ENCODE peak calls at places on chromosomes 12 and 14, in eight cellular contexts. One of them, this sample, is unnamed.

GRCh38 chr14:91284146-91284790 is 39.8 kb upstream of the GPR68 start:
- DNase-seq in GM12878: no peak
- DNase-seq in A549: no peak
- DNase-seq in upper lobe of left lung: no peak
- DNase-seq in H1: no peak
- DNase-seq in transverse colon: no peak
- DNase-seq in ovary: peak; percentile 47
- DNase-seq in suprapubic skin: no peak
- DNase-seq in this sample: no peak

GRCh38 chr12:95385646-95386045 is 88.3 kb upstream of the METAP2 start:
- DNase-seq in GM12878: no peak
- DNase-seq in A549: no peak
- DNase-seq in upper lobe of left lung: no peak
- DNase-seq in H1: no peak
- DNase-seq in transverse colon: no peak
- DNase-seq in ovary: no peak
- DNase-seq in suprapubic skin: no peak
- DNase-seq in this sample: no peak

GRCh38 chr14:60348211-60348610 is 99.2 kb downstream of the PPM1A start:
- DNase-seq in GM12878: no peak
- DNase-seq in A549: no peak
- DNase-seq in upper lobe of left lung: no peak
- DNase-seq in H1: no peak
- DNase-seq in transverse colon: no peak
- DNase-seq in ovary: no peak
- DNase-seq in suprapubic skin: no peak
- DNase-seq in this sample: no peak

GRCh38 chr12:27610380-27610779 is 85.9 kb upstream of the REP15 start:
- DNase-seq in GM12878: no peak
- DNase-seq in A549: no peak
- DNase-seq in upper lobe of left lung: no peak
- DNase-seq in H1: no peak
- DNase-seq in transverse colon: no peak
- DNase-seq in ovary: no peak
- DNase-seq in suprapubic skin: no peak
- DNase-seq in this sample: no peak

GRCh38 chr12:6613776-6614512 is 6.8 kb upstream of the CHD4 start:
- DNase-seq in GM12878: no peak
- DNase-seq in A549: peak; percentile 68
- DNase-seq in upper lobe of left lung: peak; percentile 90
- DNase-seq in H1: peak; percentile 82
- DNase-seq in transverse colon: peak; percentile 90
- DNase-seq in ovary: peak; percentile 96
- DNase-seq in suprapubic skin: peak; percentile 95
- DNase-seq in this sample: peak; percentile 90

GRCh38 chr12:131101006-131101405 is 147.3 kb downstream of the ADGRD1 start:
- DNase-seq in GM12878: no peak
- DNase-seq in A549: no peak
- DNase-seq in upper lobe of left lung: no peak
- DNase-seq in H1: no peak
- DNase-seq in transverse colon: no peak
- DNase-seq in ovary: no peak
- DNase-seq in suprapubic skin: peak; percentile 15
- DNase-seq in this sample: peak; percentile 5

GRCh38 chr12:39722511-39722910 is 102.9 kb upstream of the ABCD2 start:
- DNase-seq in GM12878: no peak
- DNase-seq in A549: no peak
- DNase-seq in upper lobe of left lung: no peak
- DNase-seq in H1: no peak
- DNase-seq in transverse colon: no peak
- DNase-seq in ovary: no peak
- DNase-seq in suprapubic skin: no peak
- DNase-seq in this sample: no peak

GRCh38 chr12:2382391-2383155 is 329.8 kb downstream of the CACNA1C start:
- DNase-seq in GM12878: no peak
- DNase-seq in A549: no peak
- DNase-seq in upper lobe of left lung: no peak
- DNase-seq in H1: no peak
- DNase-seq in transverse colon: no peak
- DNase-seq in ovary: no peak
- DNase-seq in suprapubic skin: no peak
- DNase-seq in this sample: no peak

GRCh38 chr12:45591635-45592034 is 137.9 kb upstream of the ARID2 start:
- DNase-seq in GM12878: no peak
- DNase-seq in A549: no peak
- DNase-seq in upper lobe of left lung: no peak
- DNase-seq in H1: no peak
- DNase-seq in transverse colon: peak; percentile 46
- DNase-seq in ovary: no peak
- DNase-seq in suprapubic skin: no peak
- DNase-seq in this sample: no peak

GRCh38 chr14:66231823-66232222 is 254.3 kb upstream of the CCDC196 start:
- DNase-seq in GM12878: no peak
- DNase-seq in A549: no peak
- DNase-seq in upper lobe of left lung: no peak
- DNase-seq in H1: no peak
- DNase-seq in transverse colon: no peak
- DNase-seq in ovary: no peak
- DNase-seq in suprapubic skin: no peak
- DNase-seq in this sample: no peak

GRCh38 chr14:104465482-104466390 is 113.8 kb upstream of the C14orf180 start:
- DNase-seq in GM12878: no peak
- DNase-seq in A549: no peak
- DNase-seq in upper lobe of left lung: no peak
- DNase-seq in H1: no peak
- DNase-seq in transverse colon: no peak
- DNase-seq in ovary: no peak
- DNase-seq in suprapubic skin: peak; percentile 47
- DNase-seq in this sample: no peak

GRCh38 chr14:93891756-93892504 is 35.2 kb upstream of the FAM181A start:
- DNase-seq in GM12878: no peak
- DNase-seq in A549: no peak
- DNase-seq in upper lobe of left lung: no peak
- DNase-seq in H1: no peak
- DNase-seq in transverse colon: no peak
- DNase-seq in ovary: no peak
- DNase-seq in suprapubic skin: no peak
- DNase-seq in this sample: no peak

GRCh38 chr12:116590561-116590960 is 31.4 kb downstream of the MAP1LC3B2 start:
- DNase-seq in GM12878: no peak
- DNase-seq in A549: peak; percentile 56
- DNase-seq in upper lobe of left lung: no peak
- DNase-seq in H1: no peak
- DNase-seq in transverse colon: no peak
- DNase-seq in ovary: no peak
- DNase-seq in suprapubic skin: no peak
- DNase-seq in this sample: no peak

DNA sequence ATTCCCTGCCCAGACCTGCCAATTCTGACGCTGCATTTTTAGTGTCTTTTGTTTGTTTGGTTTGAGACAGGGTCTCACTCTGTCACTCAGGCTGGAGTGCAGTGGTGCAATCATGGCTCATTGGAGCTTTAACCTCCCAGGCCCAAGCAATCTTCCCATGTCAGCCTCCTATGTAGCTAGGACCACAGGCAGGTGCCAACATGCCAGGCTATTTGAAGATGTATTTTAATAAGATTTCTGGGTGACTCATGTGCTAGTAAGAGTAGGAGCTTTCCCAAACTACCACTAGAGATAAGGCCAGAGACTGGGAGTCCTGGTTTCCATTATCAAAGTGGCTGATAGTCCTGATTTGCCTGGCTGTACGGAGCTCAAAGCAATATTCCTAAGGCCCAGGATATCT is 693.3 kb downstream of the MED13L start:
- DNase-seq in GM12878: no peak
- DNase-seq in A549: no peak
- DNase-seq in upper lobe of left lung: no peak
- DNase-seq in H1: no peak
- DNase-seq in transverse colon: no peak
- DNase-seq in ovary: no peak
- DNase-seq in suprapubic skin: no peak
- DNase-seq in this sample: no peak
- TF ChIP-seq EP300 in GM12878: no peak
- TF ChIP-seq EP300 in A549: no peak
- TF ChIP-seq EP300 in upper lobe of left lung: no peak
- TF ChIP-seq EP300 in H1: no peak
- TF ChIP-seq EP300 in transverse colon: no peak
- TF ChIP-seq EP300 in ovary: no peak
- TF ChIP-seq EP300 in suprapubic skin: no peak
- TF ChIP-seq EP300 in this sample: no peak

GRCh38 chr14:30445394-30445793 is 113.6 kb upstream of the G2E3 start:
- DNase-seq in GM12878: no peak
- DNase-seq in A549: no peak
- DNase-seq in upper lobe of left lung: no peak
- DNase-seq in H1: no peak
- DNase-seq in transverse colon: no peak
- DNase-seq in ovary: no peak
- DNase-seq in suprapubic skin: no peak
- DNase-seq in this sample: no peak

GRCh38 chr14:30444451-30444850 is 114.5 kb upstream of the G2E3 start:
- DNase-seq in GM12878: no peak
- DNase-seq in A549: no peak
- DNase-seq in upper lobe of left lung: no peak
- DNase-seq in H1: no peak
- DNase-seq in transverse colon: no peak
- DNase-seq in ovary: no peak
- DNase-seq in suprapubic skin: no peak
- DNase-seq in this sample: no peak

GRCh38 chr14:30445852-30446251 is 113.1 kb upstream of the G2E3 start:
- DNase-seq in GM12878: no peak
- DNase-seq in A549: no peak
- DNase-seq in upper lobe of left lung: no peak
- DNase-seq in H1: no peak
- DNase-seq in transverse colon: no peak
- DNase-seq in ovary: no peak
- DNase-seq in suprapubic skin: no peak
- DNase-seq in this sample: no peak

GRCh38 chr14:30443368-30444007 is 115.5 kb upstream of the G2E3 start:
- DNase-seq in GM12878: no peak
- DNase-seq in A549: peak; percentile 3
- DNase-seq in upper lobe of left lung: no peak
- DNase-seq in H1: no peak
- DNase-seq in transverse colon: no peak
- DNase-seq in ovary: no peak
- DNase-seq in suprapubic skin: no peak
- DNase-seq in this sample: no peak

DNA sequence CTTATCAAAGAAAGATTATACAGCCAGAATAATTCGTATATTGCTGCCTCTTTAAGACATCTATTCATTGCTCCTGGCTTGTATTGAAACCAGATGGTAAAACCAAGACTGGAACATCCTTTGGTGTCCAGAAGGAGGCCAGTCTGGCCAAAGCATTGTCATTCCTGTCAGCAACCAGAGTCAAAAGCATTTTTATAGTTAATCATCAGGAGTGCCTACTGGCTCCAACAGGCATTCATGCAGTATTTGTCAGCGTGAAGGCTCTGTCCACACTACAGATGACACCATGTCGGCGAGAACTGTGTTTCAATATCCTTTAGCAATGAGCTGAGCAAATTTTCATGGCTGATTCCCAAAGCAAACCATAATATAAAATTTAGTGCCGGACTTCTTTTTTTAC is 118.0 kb upstream of the G2E3 start:
- DNase-seq in GM12878: no peak
- DNase-seq in A549: no peak
- DNase-seq in upper lobe of left lung: no peak
- DNase-seq in H1: no peak
- DNase-seq in transverse colon: no peak
- DNase-seq in ovary: no peak
- DNase-seq in suprapubic skin: no peak
- DNase-seq in this sample: no peak
- TF ChIP-seq CTCF in GM12878: no peak
- TF ChIP-seq CTCF in A549: no peak
- TF ChIP-seq CTCF in upper lobe of left lung: no peak
- TF ChIP-seq CTCF in H1: no peak
- TF ChIP-seq CTCF in transverse colon: no peak
- TF ChIP-seq CTCF in ovary: no peak
- TF ChIP-seq CTCF in suprapubic skin: no peak
- TF ChIP-seq CTCF in this sample: no peak

GRCh38 chr14:20684662-20685456 is 499 bp downstream of the RNASE4 start:
- DNase-seq in GM12878: no peak
- DNase-seq in A549: peak; percentile 34
- DNase-seq in upper lobe of left lung: no peak
- DNase-seq in H1: no peak
- DNase-seq in transverse colon: peak; percentile 55
- DNase-seq in ovary: peak; percentile 57
- DNase-seq in suprapubic skin: no peak
- DNase-seq in this sample: peak; percentile 46
- TF ChIP-seq EP300 in GM12878: no peak
- TF ChIP-seq EP300 in A549: no peak
- TF ChIP-seq EP300 in upper lobe of left lung: no peak
- TF ChIP-seq EP300 in H1: no peak
- TF ChIP-seq EP300 in transverse colon: no peak
- TF ChIP-seq EP300 in ovary: no peak
- TF ChIP-seq EP300 in suprapubic skin: no peak
- TF ChIP-seq EP300 in this sample: no peak

GRCh38 chr12:10722905-10723866 is at the start of gene YBX3:
- DNase-seq in GM12878: no peak
- DNase-seq in A549: peak; percentile 85
- DNase-seq in upper lobe of left lung: peak; percentile 94
- DNase-seq in H1: no peak
- DNase-seq in transverse colon: peak; percentile 88
- DNase-seq in ovary: peak; percentile 89
- DNase-seq in suprapubic skin: peak; percentile 95
- DNase-seq in this sample: peak; percentile 87

GRCh38 chr12:10721654-10722501 is 1.2 kb downstream of the YBX3 start:
- DNase-seq in GM12878: peak; percentile 53
- DNase-seq in A549: peak; percentile 78
- DNase-seq in upper lobe of left lung: no peak
- DNase-seq in H1: no peak
- DNase-seq in transverse colon: peak; percentile 88
- DNase-seq in ovary: peak; percentile 95
- DNase-seq in suprapubic skin: peak; percentile 96
- DNase-seq in this sample: peak; percentile 81

GRCh38 chr12:10719482-10719881 is 3.6 kb downstream of the YBX3 start:
- DNase-seq in GM12878: no peak
- DNase-seq in A549: no peak
- DNase-seq in upper lobe of left lung: no peak
- DNase-seq in H1: no peak
- DNase-seq in transverse colon: no peak
- DNase-seq in ovary: no peak
- DNase-seq in suprapubic skin: no peak
- DNase-seq in this sample: no peak

GRCh38 chr12:10720974-10721565 is 2.1 kb downstream of the YBX3 start:
- DNase-seq in GM12878: no peak
- DNase-seq in A549: no peak
- DNase-seq in upper lobe of left lung: no peak
- DNase-seq in H1: no peak
- DNase-seq in transverse colon: no peak
- DNase-seq in ovary: no peak
- DNase-seq in suprapubic skin: no peak
- DNase-seq in this sample: no peak

DNA sequence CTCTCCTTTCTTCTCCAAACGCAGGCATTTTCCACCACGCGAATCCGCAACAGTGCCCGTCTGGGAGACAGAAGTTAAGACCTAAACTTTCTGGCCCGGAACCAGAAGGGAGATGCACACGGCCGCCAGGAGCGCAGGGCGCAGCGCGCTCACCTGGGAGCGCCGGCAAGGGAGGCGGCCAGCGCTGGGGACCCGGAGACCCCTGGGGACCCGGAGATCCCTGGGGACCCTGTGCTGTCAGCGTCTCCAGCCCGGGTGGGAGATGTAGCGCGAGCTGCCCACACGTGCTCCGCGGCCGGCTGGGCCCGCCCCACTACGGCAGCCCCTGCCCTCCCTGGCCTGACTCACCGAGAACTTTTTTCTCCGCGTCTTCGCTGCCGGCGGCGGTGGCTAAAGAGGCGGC is 620 bp downstream of the YBX3 start:
- DNase-seq in GM12878: no peak
- DNase-seq in A549: peak; percentile 21
- DNase-seq in upper lobe of left lung: peak; percentile 91
- DNase-seq in H1: no peak
- DNase-seq in transverse colon: peak; percentile 43
- DNase-seq in ovary: peak; percentile 76
- DNase-seq in suprapubic skin: peak; percentile 84
- DNase-seq in this sample: peak; percentile 43
- TF ChIP-seq CTCF in GM12878: no peak
- TF ChIP-seq CTCF in A549: no peak
- TF ChIP-seq CTCF in upper lobe of left lung: no peak
- TF ChIP-seq CTCF in H1: no peak
- TF ChIP-seq CTCF in transverse colon: peak; percentile 27
- TF ChIP-seq CTCF in ovary: peak; percentile 11
- TF ChIP-seq CTCF in suprapubic skin: no peak
- TF ChIP-seq CTCF in this sample: peak; percentile 20